ENCODE peak calls at places on chromosomes 11 and 22, in six cellular contexts. One of them, this sample, is unnamed. For H3K4me1, the result is how much of the 10 kb centered on the place peaks cover.

GRCh38 chr11:117915219-117915618 is 14.0 kb downstream of the TMPRSS13 start:
- DNase-seq in fibroblast of lung: no peak
- DNase-seq in SJSA1: no peak
- DNase-seq in neuronal stem cell: no peak
- DNase-seq in cardiac muscle cell: no peak
- DNase-seq in colonic mucosa: no peak
- DNase-seq in this sample: no peak

GRCh38 chr22:44191036-44191454 is 10.3 kb downstream of the PARVG start:
- DNase-seq in fibroblast of lung: peak
- DNase-seq in SJSA1: no peak
- DNase-seq in neuronal stem cell: no peak
- DNase-seq in cardiac muscle cell: no peak
- DNase-seq in colonic mucosa: no peak
- DNase-seq in this sample: no peak

GRCh38 chr11:14764899-14765527 is 121.4 kb downstream of the PDE3B start:
- DNase-seq in fibroblast of lung: peak
- DNase-seq in SJSA1: peak
- DNase-seq in neuronal stem cell: no peak
- DNase-seq in cardiac muscle cell: no peak
- DNase-seq in colonic mucosa: no peak
- DNase-seq in this sample: no peak

GRCh38 chr11:86625981-86626380 is 46.4 kb downstream of the ME3 start:
- DNase-seq in fibroblast of lung: no peak
- DNase-seq in SJSA1: no peak
- DNase-seq in neuronal stem cell: no peak
- DNase-seq in cardiac muscle cell: no peak
- DNase-seq in colonic mucosa: no peak
- DNase-seq in this sample: no peak

GRCh38 chr11:87176044-87176443 is 138.3 kb downstream of the TMEM135 start:
- DNase-seq in fibroblast of lung: peak
- DNase-seq in SJSA1: no peak
- DNase-seq in neuronal stem cell: no peak
- DNase-seq in cardiac muscle cell: no peak
- DNase-seq in colonic mucosa: no peak
- DNase-seq in this sample: no peak

GRCh38 chr11:103601230-103601846 is 435.1 kb upstream of the DDI1 start:
- DNase-seq in fibroblast of lung: peak
- DNase-seq in SJSA1: peak
- DNase-seq in neuronal stem cell: peak
- DNase-seq in cardiac muscle cell: peak
- DNase-seq in colonic mucosa: peak
- DNase-seq in this sample: peak

GRCh38 chr22:27011131-27011530 is 353.7 kb downstream of the MIAT start:
- DNase-seq in fibroblast of lung: peak
- DNase-seq in SJSA1: no peak
- DNase-seq in neuronal stem cell: no peak
- DNase-seq in cardiac muscle cell: no peak
- DNase-seq in colonic mucosa: no peak
- DNase-seq in this sample: no peak

GRCh38 chr22:35739642-35740041 is 22.0 kb downstream of the APOL5 start:
- DNase-seq in fibroblast of lung: no peak
- DNase-seq in SJSA1: no peak
- DNase-seq in neuronal stem cell: no peak
- DNase-seq in cardiac muscle cell: no peak
- DNase-seq in colonic mucosa: no peak
- DNase-seq in this sample: no peak

GRCh38 chr11:70568504-70569172 is 170.3 kb downstream of the CTTN start:
- DNase-seq in fibroblast of lung: peak
- DNase-seq in SJSA1: no peak
- DNase-seq in neuronal stem cell: no peak
- DNase-seq in cardiac muscle cell: peak
- DNase-seq in colonic mucosa: peak
- DNase-seq in this sample: peak

GRCh38 chr11:69492201-69492991 is 10.9 kb downstream of the LINC01488 start:
- DNase-seq in fibroblast of lung: peak
- DNase-seq in SJSA1: no peak
- DNase-seq in neuronal stem cell: no peak
- DNase-seq in cardiac muscle cell: no peak
- DNase-seq in colonic mucosa: no peak
- DNase-seq in this sample: no peak

GRCh38 chr11:120613264-120614226 is 102.0 kb downstream of the GRIK4 start:
- DNase-seq in fibroblast of lung: no peak
- DNase-seq in SJSA1: no peak
- DNase-seq in neuronal stem cell: no peak
- DNase-seq in cardiac muscle cell: no peak
- DNase-seq in colonic mucosa: no peak
- DNase-seq in this sample: no peak

GRCh38 chr11:68118753-68119448 is 2.3 kb downstream of the CHKA start:
- DNase-seq in fibroblast of lung: no peak
- DNase-seq in SJSA1: no peak
- DNase-seq in neuronal stem cell: no peak
- DNase-seq in cardiac muscle cell: peak
- DNase-seq in colonic mucosa: no peak
- DNase-seq in this sample: no peak

GRCh38 chr11:120612363-120613263 is 101.1 kb downstream of the GRIK4 start:
- DNase-seq in fibroblast of lung: peak
- DNase-seq in SJSA1: no peak
- DNase-seq in neuronal stem cell: no peak
- DNase-seq in cardiac muscle cell: no peak
- DNase-seq in colonic mucosa: peak
- DNase-seq in this sample: no peak

GRCh38 chr11:47551086-47551485 is 1.8 kb downstream of the CELF1 start:
- DNase-seq in fibroblast of lung: peak
- DNase-seq in SJSA1: no peak
- DNase-seq in neuronal stem cell: no peak
- DNase-seq in cardiac muscle cell: peak
- DNase-seq in colonic mucosa: no peak
- DNase-seq in this sample: no peak

GRCh38 chr11:47552581-47553416 is at the start of gene CELF1:
- DNase-seq in fibroblast of lung: peak
- DNase-seq in SJSA1: peak
- DNase-seq in neuronal stem cell: peak
- DNase-seq in cardiac muscle cell: peak
- DNase-seq in colonic mucosa: peak
- DNase-seq in this sample: peak

GRCh38 chr11:47550288-47551052 is 2.5 kb downstream of the CELF1 start:
- DNase-seq in fibroblast of lung: no peak
- DNase-seq in SJSA1: no peak
- DNase-seq in neuronal stem cell: no peak
- DNase-seq in cardiac muscle cell: no peak
- DNase-seq in colonic mucosa: no peak
- DNase-seq in this sample: no peak

GRCh38 chr11:47553417-47553746 is 450 bp upstream of the CELF1 start:
- DNase-seq in fibroblast of lung: no peak
- DNase-seq in SJSA1: no peak
- DNase-seq in neuronal stem cell: no peak
- DNase-seq in cardiac muscle cell: no peak
- DNase-seq in colonic mucosa: no peak
- DNase-seq in this sample: no peak

DNA sequence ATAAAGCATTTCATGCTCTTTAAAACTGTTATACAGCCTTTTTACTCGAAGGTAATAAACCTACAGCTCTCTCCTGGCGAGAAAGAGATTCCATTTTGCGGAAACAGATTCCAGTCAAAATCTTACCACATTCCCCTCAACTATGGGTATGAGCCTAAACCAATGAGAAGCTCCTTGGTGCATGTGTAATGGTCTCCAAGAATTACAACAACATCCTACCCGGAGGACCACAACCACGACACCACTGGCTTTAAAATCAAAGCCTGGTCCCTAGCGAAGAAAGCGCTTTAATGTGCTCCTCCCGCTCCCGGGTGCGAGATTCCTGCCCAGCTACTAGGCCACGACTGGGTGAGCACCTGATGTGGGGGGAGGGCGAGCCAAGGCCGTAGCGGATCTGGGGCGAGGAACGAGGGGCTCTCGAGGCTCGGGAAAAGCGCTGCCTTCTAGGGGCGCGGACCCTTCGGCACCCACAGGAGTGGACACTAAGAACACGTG is 799 bp downstream of the CELF1 start:
- DNase-seq in fibroblast of lung: peak
- DNase-seq in SJSA1: no peak
- DNase-seq in neuronal stem cell: no peak
- DNase-seq in cardiac muscle cell: peak
- DNase-seq in colonic mucosa: peak
- DNase-seq in this sample: no peak
- H3K4me1 ChIP-seq in fibroblast of lung: under half
- H3K4me1 ChIP-seq in SJSA1: under half
- H3K4me1 ChIP-seq in neuronal stem cell: under half
- H3K4me1 ChIP-seq in cardiac muscle cell: under half
- H3K4me1 ChIP-seq in colonic mucosa: under half
- H3K4me1 ChIP-seq in this sample: under half

GRCh38 chr11:114076974-114077373 is 17.5 kb downstream of the ZBTB16 start:
- DNase-seq in fibroblast of lung: no peak
- DNase-seq in SJSA1: no peak
- DNase-seq in neuronal stem cell: no peak
- DNase-seq in cardiac muscle cell: peak
- DNase-seq in colonic mucosa: no peak
- DNase-seq in this sample: no peak
- H3K4me3 ChIP-seq in fibroblast of lung: no peak
- H3K4me3 ChIP-seq in SJSA1: no peak
- H3K4me3 ChIP-seq in neuronal stem cell: no peak
- H3K4me3 ChIP-seq in cardiac muscle cell: no peak
- H3K4me3 ChIP-seq in colonic mucosa: no peak
- H3K4me3 ChIP-seq in this sample: no peak

GRCh38 chr11:128550261-128550821 is 37.0 kb downstream of the ETS1 start:
- DNase-seq in fibroblast of lung: no peak
- DNase-seq in SJSA1: no peak
- DNase-seq in neuronal stem cell: no peak
- DNase-seq in cardiac muscle cell: peak
- DNase-seq in colonic mucosa: no peak
- DNase-seq in this sample: no peak

GRCh38 chr11:128551641-128552335 is 35.6 kb downstream of the ETS1 start:
- DNase-seq in fibroblast of lung: no peak
- DNase-seq in SJSA1: no peak
- DNase-seq in neuronal stem cell: no peak
- DNase-seq in cardiac muscle cell: no peak
- DNase-seq in colonic mucosa: no peak
- DNase-seq in this sample: no peak

GRCh38 chr11:128552783-128553661 is 34.3 kb downstream of the ETS1 start:
- DNase-seq in fibroblast of lung: peak
- DNase-seq in SJSA1: no peak
- DNase-seq in neuronal stem cell: no peak
- DNase-seq in cardiac muscle cell: no peak
- DNase-seq in colonic mucosa: no peak
- DNase-seq in this sample: no peak

GRCh38 chr11:128549256-128549944 is 38.0 kb downstream of the ETS1 start:
- DNase-seq in fibroblast of lung: no peak
- DNase-seq in SJSA1: no peak
- DNase-seq in neuronal stem cell: no peak
- DNase-seq in cardiac muscle cell: no peak
- DNase-seq in colonic mucosa: no peak
- DNase-seq in this sample: peak

GRCh38 chr11:128550967-128551522 is 36.3 kb downstream of the ETS1 start:
- DNase-seq in fibroblast of lung: no peak
- DNase-seq in SJSA1: no peak
- DNase-seq in neuronal stem cell: no peak
- DNase-seq in cardiac muscle cell: no peak
- DNase-seq in colonic mucosa: no peak
- DNase-seq in this sample: no peak
- H3K4me1 ChIP-seq in fibroblast of lung: under half
- H3K4me1 ChIP-seq in SJSA1: under half
- H3K4me1 ChIP-seq in neuronal stem cell: under half
- H3K4me1 ChIP-seq in cardiac muscle cell: under half
- H3K4me1 ChIP-seq in colonic mucosa: under half
- H3K4me1 ChIP-seq in this sample: under half

DNA sequence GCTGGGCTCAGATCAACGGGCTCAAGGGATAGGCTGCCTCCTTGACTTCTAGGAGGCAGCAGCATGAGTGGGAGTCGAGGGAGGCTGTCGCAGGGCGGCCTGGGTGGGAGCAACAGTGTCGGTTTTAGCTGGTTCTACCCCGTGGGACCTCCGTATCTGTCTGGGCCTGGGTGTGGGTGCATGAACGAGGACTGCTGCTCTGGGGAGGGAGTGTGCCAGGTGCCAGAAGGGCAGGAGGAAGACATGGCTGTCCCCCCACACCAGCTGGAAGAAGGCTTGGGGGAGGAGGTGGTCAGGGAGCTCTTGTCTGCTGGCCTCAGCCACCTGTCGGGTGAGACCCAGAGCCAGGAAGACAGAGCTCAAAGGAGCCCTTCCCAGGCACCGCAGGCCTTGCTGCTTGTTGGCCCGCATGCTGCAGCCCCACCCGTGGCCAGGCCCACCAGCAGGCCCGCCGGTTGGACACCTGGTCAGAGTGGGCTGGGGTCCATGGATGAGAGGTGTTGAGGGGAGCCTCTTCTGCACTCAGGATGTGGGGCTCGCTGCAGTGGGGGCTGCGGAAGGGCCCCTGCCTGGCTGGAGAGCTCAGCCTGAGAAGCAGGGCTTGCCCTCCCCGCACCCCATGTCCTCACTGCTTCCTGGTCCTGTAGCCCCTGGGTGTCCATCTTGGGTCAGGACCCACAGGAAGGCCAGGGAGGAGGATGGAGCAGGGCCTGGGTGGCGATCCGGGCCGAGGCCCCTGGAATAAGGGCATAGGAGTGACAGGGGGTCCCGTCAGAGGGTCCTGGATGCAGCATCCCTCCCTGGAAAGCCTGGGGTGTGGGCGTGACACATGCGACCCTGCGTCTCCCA is 3.4 kb downstream of the CEND1 start:
- DNase-seq in fibroblast of lung: no peak
- DNase-seq in SJSA1: no peak
- DNase-seq in neuronal stem cell: no peak
- DNase-seq in cardiac muscle cell: no peak
- DNase-seq in colonic mucosa: no peak
- DNase-seq in this sample: peak
- H3K4me3 ChIP-seq in fibroblast of lung: no peak
- H3K4me3 ChIP-seq in SJSA1: no peak
- H3K4me3 ChIP-seq in neuronal stem cell: no peak
- H3K4me3 ChIP-seq in cardiac muscle cell: no peak
- H3K4me3 ChIP-seq in colonic mucosa: no peak
- H3K4me3 ChIP-seq in this sample: no peak

DNA sequence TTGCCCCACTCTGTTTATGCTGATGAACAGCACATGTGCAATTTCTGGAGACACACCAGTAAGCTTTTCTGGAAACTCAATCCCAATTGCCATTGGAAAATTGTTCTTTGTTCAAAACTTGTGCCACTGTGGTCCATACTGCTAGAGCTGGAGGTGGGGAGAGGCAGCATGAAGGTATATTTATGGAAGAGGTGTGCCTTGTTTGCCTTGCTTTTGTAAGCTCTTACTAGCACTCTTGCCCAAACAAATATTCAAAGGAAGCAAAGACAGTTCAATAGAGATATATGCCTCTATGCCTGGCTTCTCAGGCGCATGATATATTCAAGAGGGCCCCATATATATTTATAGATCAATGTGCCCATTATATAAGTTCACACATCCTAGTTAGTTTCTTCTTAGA is 42.7 kb downstream of the TIMP3 start:
- DNase-seq in fibroblast of lung: no peak
- DNase-seq in SJSA1: no peak
- DNase-seq in neuronal stem cell: no peak
- DNase-seq in cardiac muscle cell: no peak
- DNase-seq in colonic mucosa: no peak
- DNase-seq in this sample: no peak
- H3K4me1 ChIP-seq in fibroblast of lung: under half
- H3K4me1 ChIP-seq in SJSA1: under half
- H3K4me1 ChIP-seq in neuronal stem cell: under half
- H3K4me1 ChIP-seq in cardiac muscle cell: under half
- H3K4me1 ChIP-seq in colonic mucosa: under half
- H3K4me1 ChIP-seq in this sample: under half

GRCh38 chr22:24494535-24495364 is at the start of gene UPB1:
- DNase-seq in fibroblast of lung: no peak
- DNase-seq in SJSA1: no peak
- DNase-seq in neuronal stem cell: no peak
- DNase-seq in cardiac muscle cell: no peak
- DNase-seq in colonic mucosa: no peak
- DNase-seq in this sample: peak
- H3K4me3 ChIP-seq in fibroblast of lung: peak
- H3K4me3 ChIP-seq in SJSA1: no peak
- H3K4me3 ChIP-seq in neuronal stem cell: no peak
- H3K4me3 ChIP-seq in cardiac muscle cell: no peak
- H3K4me3 ChIP-seq in colonic mucosa: no peak
- H3K4me3 ChIP-seq in this sample: peak